ENCODE peak calls at places on chromosomes 6 and 20, in four cellular contexts. L is lower lobe of right lung, E is tibial artery, N is dorsolateral prefrontal cortex. P is an unnamed sample.

GRCh38 chr20:47337413-47337812 is 19.1 kb downstream of the ZMYND8 start:
- DNase-seq in L (no peak), E (no peak), N (no peak), P (no peak)

GRCh38 chr6:26439552-26440125 is 665 bp upstream of the BTN3A3 start:
- DNase-seq in L (no peak), E (no peak), N (no peak), P (no peak)

GRCh38 chr6:1553562-1554088 is 56.1 kb upstream of the FOXC1 start:
- DNase-seq in L (no peak), E (no peak), N (no peak), P (no peak)

GRCh38 chr6:165674155-165675029 is 11.4 kb upstream of the PDE10A start:
- DNase-seq in L (no peak), E (no peak), N (no peak), P (no peak)

GRCh38 chr6:36728289-36729168 is 30.9 kb downstream of the RAB44 start:
- DNase-seq in L (peak), E (no peak), N (no peak), P (no peak)

GRCh38 chr6:153511896-153512496 is 380.9 kb upstream of the RGS17 start:
- DNase-seq in L (no peak), E (no peak), N (no peak), P (no peak)

GRCh38 chr6:24589334-24589733 is 56.7 kb downstream of the KIAA0319 start:
- DNase-seq in L (no peak), E (no peak), N (no peak), P (no peak)

GRCh38 chr6:85240787-85241186 is 209.1 kb upstream of the NT5E start:
- DNase-seq in L (no peak), E (no peak), N (no peak), P (no peak)

GRCh38 chr20:24696396-24696795 is 227.0 kb downstream of the SYNDIG1 start:
- DNase-seq in L (no peak), E (peak), N (peak), P (no peak)

GRCh38 chr6:143061597-143062385 is 1.1 kb downstream of the AIG1 start:
- DNase-seq in L (no peak), E (no peak), N (no peak), P (no peak)

GRCh38 chr6:51949451-51949850 is 138.0 kb downstream of the PKHD1 start:
- DNase-seq in L (no peak), E (no peak), N (no peak), P (no peak)

GRCh38 chr6:168983925-168984324 is 269.7 kb downstream of the THBS2 start:
- DNase-seq in L (no peak), E (no peak), N (no peak), P (no peak)

GRCh38 chr6:3334579-3334978 is 75.8 kb downstream of the PSMG4 start:
- DNase-seq in L (no peak), E (no peak), N (no peak), P (no peak)

GRCh38 chr20:4046311-4046924 is 31.1 kb upstream of the RNF24 start:
- DNase-seq in L (no peak), E (no peak), N (no peak), P (no peak)

GRCh38 chr6:43267619-43268347 is 24.5 kb downstream of the TTBK1 start:
- DNase-seq in L (no peak), E (no peak), N (no peak), P (no peak)

GRCh38 chr6:154096316-154096715 is 57.3 kb downstream of the OPRM1 start:
- DNase-seq in L (no peak), E (no peak), N (no peak), P (no peak)

GRCh38 chr20:51335329-51335841 is 207.1 kb downstream of the NFATC2 start:
- DNase-seq in L (no peak), E (no peak), N (no peak), P (no peak)

GRCh38 chr20:47940101-47940813 is 155.0 kb upstream of the SULF2 start:
- DNase-seq in L (no peak), E (no peak), N (no peak), P (no peak)

GRCh38 chr6:113903666-113904330 is 46.7 kb downstream of the MARCKS start:
- DNase-seq in L (no peak), E (peak), N (no peak), P (no peak)

GRCh38 chr20:25277941-25278521 is 30.1 kb downstream of the PYGB start:
- DNase-seq in L (peak), E (peak), N (peak), P (no peak)

GRCh38 chr6:129672883-129673631 is 36.9 kb downstream of the ARHGAP18 start:
- DNase-seq in L (no peak), E (no peak), N (no peak), P (no peak)

GRCh38 chr6:34284563-34285545 is 36.0 kb upstream of the SMIM29 start:
- DNase-seq in L (peak), E (peak), N (peak), P (no peak)

GRCh38 chr6:107118976-107119375 is 3.7 kb upstream of the BEND3 start:
- DNase-seq in L (no peak), E (no peak), N (no peak), P (no peak)

GRCh38 chr6:5962794-5963193 is 43.9 kb downstream of the NRN1 start:
- DNase-seq in L (no peak), E (no peak), N (no peak), P (no peak)

GRCh38 chr6:135851442-135852271 is at the start of gene PDE7B:
- DNase-seq in L (peak), E (peak), N (peak), P (no peak)

GRCh38 chr6:130811932-130812331 is 15.3 kb upstream of the SMLR1 start:
- DNase-seq in L (no peak), E (no peak), N (no peak), P (no peak)

GRCh38 chr20:63772781-63773520 is 33.4 kb downstream of the SLC2A4RG start:
- DNase-seq in L (peak), E (no peak), N (no peak), P (no peak)

GRCh38 chr20:9978395-9979004 is 56.3 kb upstream of the ANKEF1 start:
- DNase-seq in L (no peak), E (no peak), N (no peak), P (no peak)

GRCh38 chr6:137493218-137494038 is 766 bp downstream of the OLIG3 start:
- DNase-seq in L (peak), E (no peak), N (no peak), P (no peak)

GRCh38 chr6:339480-339879 is 47.2 kb downstream of the DUSP22 start:
- DNase-seq in L (no peak), E (no peak), N (no peak), P (no peak)

GRCh38 chr6:340991-341827 is 48.9 kb downstream of the DUSP22 start:
- DNase-seq in L (no peak), E (peak), N (no peak), P (no peak)

GRCh38 chr6:337782-338464 is 45.6 kb downstream of the DUSP22 start:
- DNase-seq in L (no peak), E (peak), N (no peak), P (no peak)

GRCh38 chr6:340181-340955 is 48.1 kb downstream of the DUSP22 start:
- DNase-seq in L (no peak), E (no peak), N (no peak), P (no peak)

GRCh38 chr6:338815-339262 is 46.6 kb downstream of the DUSP22 start:
- DNase-seq in L (no peak), E (no peak), N (no peak), P (no peak)
- TF ChIP-seq CTCF in L (no peak), E (no peak), N (no peak), P (no peak)

GRCh38 chr6:57106990-57107389 is 17.0 kb downstream of the ZNF451 start:
- DNase-seq in L (no peak), E (no peak), N (no peak), P (no peak)

GRCh38 chr6:57109905-57110304 is 19.9 kb downstream of the ZNF451 start:
- DNase-seq in L (no peak), E (no peak), N (no peak), P (no peak)

GRCh38 chr6:57102976-57103375 is 13.0 kb downstream of the ZNF451 start:
- DNase-seq in L (no peak), E (no peak), N (no peak), P (no peak)

GRCh38 chr6:57108691-57109090 is 18.7 kb downstream of the ZNF451 start:
- DNase-seq in L (no peak), E (no peak), N (no peak), P (no peak)

DNA sequence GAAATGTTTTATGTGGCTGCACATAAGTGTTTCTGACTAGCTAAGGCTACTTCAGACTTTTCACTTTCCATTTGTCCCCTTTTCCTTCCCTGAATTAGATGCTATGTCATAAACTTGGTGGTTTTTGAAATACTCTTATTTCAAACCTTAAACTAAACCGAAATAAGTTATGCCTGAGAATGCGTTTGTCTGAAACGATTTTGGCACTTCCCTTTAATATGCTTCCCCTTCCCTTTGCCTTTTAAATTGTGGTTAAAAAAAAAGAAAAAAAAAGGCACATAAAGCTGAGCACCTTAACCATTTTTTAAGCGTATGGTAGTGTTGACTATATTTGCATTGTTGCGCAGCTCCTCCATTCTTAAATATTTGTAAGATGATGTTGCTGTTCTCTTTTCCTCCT is 14.4 kb downstream of the ZNF451 start:
- DNase-seq in L (no peak), E (no peak), N (no peak), P (no peak)
- TF ChIP-seq CTCF in L (no peak), E (no peak), N (no peak), P (no peak)

GRCh38 chr6:32148722-32149576 is 2.8 kb downstream of the PRRT1 start:
- DNase-seq in L (peak), E (no peak), N (peak), P (no peak)
- TF ChIP-seq CTCF in L (peak), E (no peak), N (no peak), P (no peak)

GRCh38 chr20:33181482-33182093 is 13.6 kb downstream of the BPIFA2 start:
- DNase-seq in L (no peak), E (no peak), N (no peak), P (no peak)
- TF ChIP-seq CTCF in L (no peak), E (no peak), N (no peak), P (no peak)